ENCODE peak calls at places on chromosome 14, in four cellular contexts. One of them, this sample, is unnamed.

GRCh38 chr14:73503648-73504047 is 12.9 kb downstream of the RIOX1 start:
- DNase-seq in lower leg skin: no peak
- DNase-seq in upper lobe of left lung: no peak
- DNase-seq in fibroblast of the aortic adventitia: no peak
- DNase-seq in this sample: peak; percentile 43

GRCh38 chr14:104515811-104516780 is 63.5 kb upstream of the C14orf180 start:
- DNase-seq in fibroblast of the aortic adventitia: no peak
- DNase-seq in lower leg skin: no peak
- DNase-seq in upper lobe of left lung: no peak
- DNase-seq in this sample: no peak

GRCh38 chr14:93959239-93960107 is 16.9 kb downstream of the ASB2 start:
- DNase-seq in lower leg skin: no peak
- DNase-seq in fibroblast of the aortic adventitia: peak; percentile 75
- DNase-seq in upper lobe of left lung: no peak
- DNase-seq in this sample: peak; percentile 82

GRCh38 chr14:32004300-32004699 is 72.8 kb upstream of the ARHGAP5 start:
- DNase-seq in fibroblast of the aortic adventitia: no peak
- DNase-seq in lower leg skin: no peak
- DNase-seq in upper lobe of left lung: no peak
- DNase-seq in this sample: peak; percentile 76

GRCh38 chr14:102076793-102077759 is 9.8 kb downstream of the HSP90AA1 start:
- DNase-seq in lower leg skin: no peak
- DNase-seq in fibroblast of the aortic adventitia: no peak
- DNase-seq in upper lobe of left lung: no peak
- DNase-seq in this sample: no peak

GRCh38 chr14:23183479-23183878 is at the start of gene SLC7A8:
- DNase-seq in fibroblast of the aortic adventitia: no peak
- DNase-seq in lower leg skin: peak; percentile 93
- DNase-seq in upper lobe of left lung: peak; percentile 65
- DNase-seq in this sample: no peak

GRCh38 chr14:85058170-85058569 is 471.8 kb upstream of the FLRT2 start:
- DNase-seq in fibroblast of the aortic adventitia: no peak
- DNase-seq in lower leg skin: no peak
- DNase-seq in upper lobe of left lung: no peak
- DNase-seq in this sample: no peak

GRCh38 chr14:35818346-35819115 is 7.6 kb upstream of the BRMS1L start:
- DNase-seq in upper lobe of left lung: no peak
- DNase-seq in fibroblast of the aortic adventitia: peak; percentile 60
- DNase-seq in lower leg skin: no peak
- DNase-seq in this sample: peak; percentile 41

GRCh38 chr14:78581222-78581621 is 411.0 kb downstream of the NRXN3 start:
- DNase-seq in fibroblast of the aortic adventitia: no peak
- DNase-seq in upper lobe of left lung: no peak
- DNase-seq in lower leg skin: no peak
- DNase-seq in this sample: no peak

GRCh38 chr14:100911665-100912316 is 8.3 kb upstream of the RTL1 start:
- DNase-seq in upper lobe of left lung: no peak
- DNase-seq in lower leg skin: no peak
- DNase-seq in fibroblast of the aortic adventitia: no peak
- DNase-seq in this sample: no peak

GRCh38 chr14:51849095-51849494 is 11.3 kb upstream of the GNG2 start:
- DNase-seq in fibroblast of the aortic adventitia: no peak
- DNase-seq in upper lobe of left lung: no peak
- DNase-seq in lower leg skin: no peak
- DNase-seq in this sample: no peak

GRCh38 chr14:38022775-38023174 is 184.9 kb upstream of the SSTR1 start:
- DNase-seq in fibroblast of the aortic adventitia: no peak
- DNase-seq in upper lobe of left lung: no peak
- DNase-seq in lower leg skin: no peak
- DNase-seq in this sample: no peak

GRCh38 chr14:51283402-51283825 is 43.4 kb downstream of the TMX1 start:
- DNase-seq in fibroblast of the aortic adventitia: peak; percentile 96
- DNase-seq in upper lobe of left lung: no peak
- DNase-seq in lower leg skin: no peak
- DNase-seq in this sample: peak; percentile 92

GRCh38 chr14:79896009-79896408 is 315.3 kb downstream of the DIO2 start:
- DNase-seq in fibroblast of the aortic adventitia: no peak
- DNase-seq in lower leg skin: no peak
- DNase-seq in upper lobe of left lung: no peak
- DNase-seq in this sample: no peak

GRCh38 chr14:24897793-24898192 is 152.2 kb downstream of the STXBP6 start:
- DNase-seq in lower leg skin: no peak
- DNase-seq in fibroblast of the aortic adventitia: no peak
- DNase-seq in upper lobe of left lung: no peak
- DNase-seq in this sample: no peak

GRCh38 chr14:104135121-104135903 is 3.1 kb upstream of the KIF26A start:
- DNase-seq in fibroblast of the aortic adventitia: no peak
- DNase-seq in lower leg skin: peak; percentile 85
- DNase-seq in upper lobe of left lung: peak; percentile 74
- DNase-seq in this sample: no peak

GRCh38 chr14:105882626-105883025 is 356.2 kb downstream of the TMEM121 start:
- DNase-seq in lower leg skin: peak; percentile 84
- DNase-seq in fibroblast of the aortic adventitia: no peak
- DNase-seq in upper lobe of left lung: peak; percentile 31
- DNase-seq in this sample: no peak

GRCh38 chr14:97219356-97220017 is 422.3 kb downstream of the VRK1 start:
- DNase-seq in fibroblast of the aortic adventitia: no peak
- DNase-seq in upper lobe of left lung: peak; percentile 67
- DNase-seq in lower leg skin: no peak
- DNase-seq in this sample: no peak

GRCh38 chr14:100610511-100611217 is 23.4 kb upstream of the BEGAIN start:
- DNase-seq in lower leg skin: peak; percentile 53
- DNase-seq in fibroblast of the aortic adventitia: no peak
- DNase-seq in upper lobe of left lung: no peak
- DNase-seq in this sample: peak; percentile 11

GRCh38 chr14:69044965-69045555 is 66.0 kb upstream of the ACTN1 start:
- DNase-seq in lower leg skin: no peak
- DNase-seq in fibroblast of the aortic adventitia: peak; percentile 88
- DNase-seq in upper lobe of left lung: no peak
- DNase-seq in this sample: peak; percentile 52

GRCh38 chr14:57983235-57983634 is 117.3 kb upstream of the SLC35F4 start:
- DNase-seq in upper lobe of left lung: no peak
- DNase-seq in fibroblast of the aortic adventitia: no peak
- DNase-seq in lower leg skin: no peak
- DNase-seq in this sample: no peak

GRCh38 chr14:78157855-78158436 is 12.2 kb upstream of the NRXN3 start:
- DNase-seq in upper lobe of left lung: no peak
- DNase-seq in lower leg skin: no peak
- DNase-seq in fibroblast of the aortic adventitia: peak; percentile 6
- DNase-seq in this sample: no peak

GRCh38 chr14:99181246-99181645 is 90.8 kb downstream of the BCL11B start:
- DNase-seq in fibroblast of the aortic adventitia: no peak
- DNase-seq in upper lobe of left lung: no peak
- DNase-seq in lower leg skin: no peak
- DNase-seq in this sample: no peak

GRCh38 chr14:21917699-21918436 is 244.2 kb upstream of the OR4E1 start:
- DNase-seq in upper lobe of left lung: no peak
- DNase-seq in lower leg skin: no peak
- DNase-seq in fibroblast of the aortic adventitia: peak; percentile 57
- DNase-seq in this sample: peak; percentile 34

GRCh38 chr14:92578511-92578910 is 64.9 kb downstream of the RIN3 start:
- DNase-seq in fibroblast of the aortic adventitia: peak; percentile 62
- DNase-seq in upper lobe of left lung: no peak
- DNase-seq in lower leg skin: no peak
- DNase-seq in this sample: peak; percentile 59

GRCh38 chr14:94292526-94292871 is 569 bp downstream of the SERPINA10 start:
- DNase-seq in fibroblast of the aortic adventitia: no peak
- DNase-seq in lower leg skin: no peak
- DNase-seq in upper lobe of left lung: no peak
- DNase-seq in this sample: no peak

GRCh38 chr14:92709340-92710000 is 39.0 kb downstream of the LGMN start:
- DNase-seq in fibroblast of the aortic adventitia: no peak
- DNase-seq in upper lobe of left lung: no peak
- DNase-seq in lower leg skin: peak; percentile 80
- DNase-seq in this sample: no peak

GRCh38 chr14:93456356-93456755 is 25.6 kb downstream of the UNC79 start:
- DNase-seq in upper lobe of left lung: no peak
- DNase-seq in lower leg skin: no peak
- DNase-seq in fibroblast of the aortic adventitia: no peak
- DNase-seq in this sample: no peak

GRCh38 chr14:34365309-34365915 is 96.6 kb downstream of the SPTSSA start:
- DNase-seq in fibroblast of the aortic adventitia: peak; percentile 61
- DNase-seq in lower leg skin: no peak
- DNase-seq in upper lobe of left lung: no peak
- DNase-seq in this sample: no peak

GRCh38 chr14:92597873-92598548 is 84.4 kb downstream of the RIN3 start:
- DNase-seq in upper lobe of left lung: no peak
- DNase-seq in fibroblast of the aortic adventitia: no peak
- DNase-seq in lower leg skin: peak; percentile 6
- DNase-seq in this sample: no peak

GRCh38 chr14:85731198-85731597 is 201.3 kb downstream of the FLRT2 start:
- DNase-seq in fibroblast of the aortic adventitia: peak; percentile 73
- DNase-seq in upper lobe of left lung: no peak
- DNase-seq in lower leg skin: no peak
- DNase-seq in this sample: peak; percentile 84

GRCh38 chr14:105891631-105892452 is 365.5 kb downstream of the TMEM121 start:
- DNase-seq in upper lobe of left lung: no peak
- DNase-seq in fibroblast of the aortic adventitia: no peak
- DNase-seq in lower leg skin: peak; percentile 81
- DNase-seq in this sample: no peak

GRCh38 chr14:67680121-67680602 is 5.7 kb upstream of the VTI1B start:
- DNase-seq in upper lobe of left lung: no peak
- DNase-seq in fibroblast of the aortic adventitia: peak; percentile 88
- DNase-seq in lower leg skin: no peak
- DNase-seq in this sample: peak; percentile 68

GRCh38 chr14:73237219-73237785 is at the start of gene PAPLN:
- DNase-seq in fibroblast of the aortic adventitia: no peak
- DNase-seq in upper lobe of left lung: no peak
- DNase-seq in lower leg skin: peak; percentile 90
- DNase-seq in this sample: no peak

GRCh38 chr14:80395031-80395430 is 183.7 kb upstream of the DIO2 start:
- DNase-seq in fibroblast of the aortic adventitia: peak; percentile 61
- DNase-seq in upper lobe of left lung: no peak
- DNase-seq in lower leg skin: no peak
- DNase-seq in this sample: peak; percentile 71

GRCh38 chr14:70350078-70350477 is 9.4 kb downstream of the COX16 start:
- DNase-seq in lower leg skin: no peak
- DNase-seq in fibroblast of the aortic adventitia: no peak
- DNase-seq in upper lobe of left lung: no peak
- DNase-seq in this sample: no peak
- H3K4me3 ChIP-seq in lower leg skin: no peak overlapping the region
- H3K4me3 ChIP-seq in fibroblast of the aortic adventitia: no peak overlapping the region
- H3K4me3 ChIP-seq in upper lobe of left lung: no peak overlapping the region
- H3K4me3 ChIP-seq in this sample: no peak overlapping the region

DNA sequence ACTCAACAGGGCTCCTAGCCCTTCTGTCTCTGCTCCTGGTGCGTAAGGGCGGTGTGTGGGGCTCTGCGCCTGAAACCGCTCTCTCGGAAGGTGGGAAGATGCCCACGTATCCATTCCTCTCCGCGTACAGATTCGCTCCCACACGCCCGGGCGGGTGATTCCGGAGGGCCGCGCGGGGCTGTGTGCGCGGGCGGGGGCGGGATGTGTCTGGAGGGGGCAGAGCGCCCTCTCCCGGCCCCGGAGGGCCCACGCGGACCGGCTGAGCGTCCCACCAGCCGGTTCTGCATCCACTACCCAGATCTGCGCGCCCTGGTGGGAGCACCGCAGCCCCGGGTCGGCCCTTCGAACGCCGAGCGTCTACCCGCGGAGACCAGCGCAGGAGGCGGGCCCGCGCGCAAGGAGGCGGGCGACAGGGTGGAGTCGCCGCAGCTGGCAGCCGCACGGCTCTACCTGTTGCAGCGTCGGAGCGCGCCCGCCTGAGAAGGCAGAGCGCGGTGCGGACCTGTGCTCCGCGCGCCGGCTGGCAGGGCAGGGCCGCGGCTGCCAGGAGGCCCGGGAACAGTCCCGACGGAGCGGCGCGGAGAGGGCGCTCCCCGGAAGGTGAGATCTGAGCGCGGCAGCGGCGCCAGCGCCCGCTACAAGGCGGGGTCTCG is 1.4 kb upstream of the KCNK13 start:
- DNase-seq in fibroblast of the aortic adventitia: peak; percentile 40
- DNase-seq in lower leg skin: peak; percentile 83
- DNase-seq in upper lobe of left lung: peak; percentile 89
- DNase-seq in this sample: peak; percentile 21
- TF ChIP-seq CTCF in fibroblast of the aortic adventitia: peak; percentile 54
- TF ChIP-seq CTCF in lower leg skin: no peak
- TF ChIP-seq CTCF in upper lobe of left lung: peak; percentile 5
- TF ChIP-seq CTCF in this sample: peak; percentile 43

GRCh38 chr14:96038558-96038919 is 623 bp upstream of the C14orf132 start:
- DNase-seq in upper lobe of left lung: no peak
- DNase-seq in lower leg skin: no peak
- DNase-seq in fibroblast of the aortic adventitia: no peak
- DNase-seq in this sample: no peak
- H3K4me3 ChIP-seq in upper lobe of left lung: peak overlapping the region; percentile 87
- H3K4me3 ChIP-seq in lower leg skin: peak overlapping the region; percentile 14
- H3K4me3 ChIP-seq in fibroblast of the aortic adventitia: peak overlapping the region; percentile 86
- H3K4me3 ChIP-seq in this sample: peak overlapping the region; percentile 82

GRCh38 chr14:75231320-75231719 is 47.3 kb upstream of the FOS start:
- DNase-seq in upper lobe of left lung: no peak
- DNase-seq in fibroblast of the aortic adventitia: no peak
- DNase-seq in lower leg skin: no peak
- DNase-seq in this sample: no peak

GRCh38 chr14:75226755-75227544 is 50.5 kb upstream of the TMED10 start:
- DNase-seq in lower leg skin: no peak
- DNase-seq in upper lobe of left lung: no peak
- DNase-seq in fibroblast of the aortic adventitia: no peak
- DNase-seq in this sample: no peak

GRCh38 chr14:75232597-75232996 is 46.0 kb upstream of the FOS start:
- DNase-seq in fibroblast of the aortic adventitia: no peak
- DNase-seq in lower leg skin: no peak
- DNase-seq in upper lobe of left lung: no peak
- DNase-seq in this sample: no peak

GRCh38 chr14:75229576-75229922 is 49.1 kb upstream of the FOS start:
- DNase-seq in lower leg skin: no peak
- DNase-seq in upper lobe of left lung: no peak
- DNase-seq in fibroblast of the aortic adventitia: no peak
- DNase-seq in this sample: no peak

DNA sequence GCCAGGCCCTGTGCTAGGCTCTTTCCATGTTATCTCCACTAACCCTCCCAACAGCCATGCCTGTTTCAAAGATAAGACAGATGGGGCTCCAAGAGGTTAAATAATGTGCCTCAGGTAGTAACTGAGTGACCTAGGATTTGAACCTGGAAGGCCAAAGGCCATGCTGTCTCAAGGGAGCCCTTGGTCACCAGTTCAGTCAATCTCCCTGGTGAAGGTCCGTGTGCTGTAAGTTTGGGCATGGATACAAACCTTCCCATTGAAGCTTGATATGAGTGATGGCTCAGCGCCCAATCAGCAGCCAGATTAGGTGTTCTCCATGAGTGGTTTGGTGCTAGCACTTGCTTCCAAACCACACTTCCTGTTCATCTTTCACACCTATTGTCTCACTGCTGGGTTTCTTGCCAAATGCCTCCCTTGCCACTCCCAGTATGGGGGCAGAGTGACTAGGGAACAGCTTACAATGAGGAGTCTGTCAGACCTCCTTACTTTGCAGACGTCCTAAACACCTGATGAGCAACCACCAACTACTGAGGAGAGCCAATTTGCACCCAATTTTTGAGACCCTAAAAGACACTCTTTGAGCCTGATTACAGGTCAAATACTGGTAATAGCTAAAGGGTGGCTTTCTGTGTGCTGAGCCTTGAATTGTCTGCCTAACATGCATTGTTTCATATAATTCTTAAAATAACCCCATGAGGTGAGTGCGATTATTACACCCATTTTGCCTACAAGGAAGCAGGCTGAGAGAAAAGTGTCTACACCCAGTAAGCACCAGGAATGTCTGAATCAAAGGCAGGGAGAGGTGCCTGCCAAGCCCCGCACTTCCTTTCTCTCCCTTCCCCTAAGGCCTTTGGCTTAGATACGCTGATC is 48.5 kb upstream of the FOS start:
- DNase-seq in fibroblast of the aortic adventitia: peak; percentile 67
- DNase-seq in upper lobe of left lung: no peak
- DNase-seq in lower leg skin: no peak
- DNase-seq in this sample: peak; percentile 40
- TF ChIP-seq CTCF in fibroblast of the aortic adventitia: peak; percentile 36
- TF ChIP-seq CTCF in upper lobe of left lung: peak; percentile 59
- TF ChIP-seq CTCF in lower leg skin: no peak
- TF ChIP-seq CTCF in this sample: no peak